ENCODE peak calls at places on chromosomes 5 and 9, in six cellular contexts. One of them, this sample, is unnamed.

GRCh38 chr9:76581752-76582151 is 122.8 kb downstream of the GCNT1 start:
- DNase-seq in spleen: no peak
- DNase-seq in transverse colon: no peak
- DNase-seq in K562: no peak
- DNase-seq in stomach: no peak
- DNase-seq in HepG2: no peak
- DNase-seq in this sample: no peak

GRCh38 chr5:96876292-96876850 is at the start of gene ERAP2:
- DNase-seq in spleen: no peak
- DNase-seq in transverse colon: no peak
- DNase-seq in K562: peak; percentile 20
- DNase-seq in stomach: no peak
- DNase-seq in HepG2: peak; percentile 25
- DNase-seq in this sample: no peak

GRCh38 chr9:125843646-125844045 is 96.5 kb downstream of the PBX3 start:
- DNase-seq in spleen: no peak
- DNase-seq in transverse colon: no peak
- DNase-seq in K562: no peak
- DNase-seq in stomach: no peak
- DNase-seq in HepG2: no peak
- DNase-seq in this sample: no peak

GRCh38 chr5:141908796-141909195 is 14.9 kb upstream of the DELE1 start:
- DNase-seq in spleen: no peak
- DNase-seq in transverse colon: no peak
- DNase-seq in K562: no peak
- DNase-seq in stomach: no peak
- DNase-seq in HepG2: no peak
- DNase-seq in this sample: no peak

GRCh38 chr5:33195431-33196128 is 245.2 kb upstream of the TARS1 start:
- DNase-seq in spleen: no peak
- DNase-seq in transverse colon: no peak
- DNase-seq in K562: no peak
- DNase-seq in stomach: no peak
- DNase-seq in HepG2: no peak
- DNase-seq in this sample: no peak

GRCh38 chr5:84437673-84438315 is 53.1 kb upstream of the EDIL3 start:
- DNase-seq in spleen: no peak
- DNase-seq in transverse colon: no peak
- DNase-seq in K562: no peak
- DNase-seq in stomach: no peak
- DNase-seq in HepG2: no peak
- DNase-seq in this sample: no peak

GRCh38 chr9:102355982-102356381 is 617.5 kb upstream of the GRIN3A start:
- DNase-seq in spleen: no peak
- DNase-seq in transverse colon: no peak
- DNase-seq in K562: no peak
- DNase-seq in stomach: no peak
- DNase-seq in HepG2: no peak
- DNase-seq in this sample: no peak

GRCh38 chr5:33475706-33476105 is 34.9 kb downstream of the TARS1 start:
- DNase-seq in spleen: no peak
- DNase-seq in transverse colon: no peak
- DNase-seq in K562: no peak
- DNase-seq in stomach: no peak
- DNase-seq in HepG2: no peak
- DNase-seq in this sample: no peak

GRCh38 chr9:27715651-27716050 is 142.4 kb upstream of the C9orf72 start:
- DNase-seq in spleen: no peak
- DNase-seq in transverse colon: no peak
- DNase-seq in K562: no peak
- DNase-seq in stomach: no peak
- DNase-seq in HepG2: no peak
- DNase-seq in this sample: no peak

GRCh38 chr9:17614246-17614645 is 35.4 kb downstream of the SH3GL2 start:
- DNase-seq in spleen: no peak
- DNase-seq in transverse colon: no peak
- DNase-seq in K562: no peak
- DNase-seq in stomach: no peak
- DNase-seq in HepG2: no peak
- DNase-seq in this sample: no peak

GRCh38 chr9:111034573-111035539 is 3.4 kb downstream of the LPAR1 start:
- DNase-seq in spleen: no peak
- DNase-seq in transverse colon: no peak
- DNase-seq in K562: no peak
- DNase-seq in stomach: no peak
- DNase-seq in HepG2: no peak
- DNase-seq in this sample: no peak

GRCh38 chr5:124071039-124071438 is 559.1 kb downstream of the CSNK1G3 start:
- DNase-seq in spleen: no peak
- DNase-seq in transverse colon: no peak
- DNase-seq in K562: no peak
- DNase-seq in stomach: no peak
- DNase-seq in HepG2: no peak
- DNase-seq in this sample: no peak

GRCh38 chr5:54470191-54470590 is 14.7 kb downstream of the HSPB3 start:
- DNase-seq in spleen: no peak
- DNase-seq in transverse colon: no peak
- DNase-seq in K562: no peak
- DNase-seq in stomach: no peak
- DNase-seq in HepG2: no peak
- DNase-seq in this sample: no peak

GRCh38 chr9:468766-469496 is 254.3 kb downstream of the DOCK8 start:
- DNase-seq in spleen: no peak
- DNase-seq in transverse colon: peak; percentile 26
- DNase-seq in K562: no peak
- DNase-seq in stomach: no peak
- DNase-seq in HepG2: no peak
- DNase-seq in this sample: no peak

GRCh38 chr9:75088646-75089368 is 493 bp downstream of the OSTF1 start:
- DNase-seq in spleen: peak; percentile 94
- DNase-seq in transverse colon: peak; percentile 71
- DNase-seq in K562: peak; percentile 33
- DNase-seq in stomach: peak; percentile 84
- DNase-seq in HepG2: peak; percentile 55
- DNase-seq in this sample: peak; percentile 81

GRCh38 chr5:74539986-74540385 is 100.5 kb downstream of the ENC1 start:
- DNase-seq in spleen: no peak
- DNase-seq in transverse colon: no peak
- DNase-seq in K562: no peak
- DNase-seq in stomach: peak; percentile 37
- DNase-seq in HepG2: no peak
- DNase-seq in this sample: no peak

GRCh38 chr5:17604951-17605350 is 968 bp downstream of the TAF11L11 start:
- DNase-seq in spleen: no peak
- DNase-seq in transverse colon: no peak
- DNase-seq in K562: no peak
- DNase-seq in stomach: no peak
- DNase-seq in HepG2: no peak
- DNase-seq in this sample: no peak

GRCh38 chr5:159262859-159263568 is at the start of gene UBLCP1:
- DNase-seq in spleen: peak; percentile 94
- DNase-seq in transverse colon: peak; percentile 85
- DNase-seq in K562: peak; percentile 81
- DNase-seq in stomach: peak; percentile 84
- DNase-seq in HepG2: peak; percentile 76
- DNase-seq in this sample: peak; percentile 93

GRCh38 chr9:2764371-2764770 is 47.1 kb downstream of the KCNV2 start:
- DNase-seq in spleen: no peak
- DNase-seq in transverse colon: no peak
- DNase-seq in K562: no peak
- DNase-seq in stomach: no peak
- DNase-seq in HepG2: no peak
- DNase-seq in this sample: no peak

GRCh38 chr5:151483176-151483575 is 35.8 kb downstream of the SLC36A1 start:
- DNase-seq in spleen: no peak
- DNase-seq in transverse colon: no peak
- DNase-seq in K562: no peak
- DNase-seq in stomach: no peak
- DNase-seq in HepG2: no peak
- DNase-seq in this sample: peak; percentile 42
- H3K27ac ChIP-seq in spleen: no peak overlapping the region
- H3K27ac ChIP-seq in transverse colon: no peak overlapping the region
- H3K27ac ChIP-seq in K562: no peak overlapping the region
- H3K27ac ChIP-seq in stomach: no peak overlapping the region
- H3K27ac ChIP-seq in HepG2: no peak overlapping the region
- H3K27ac ChIP-seq in this sample: no peak overlapping the region

GRCh38 chr5:112957970-112958773 is 18.4 kb upstream of the DCP2 start:
- DNase-seq in spleen: no peak
- DNase-seq in transverse colon: peak; percentile 29
- DNase-seq in K562: no peak
- DNase-seq in stomach: peak; percentile 81
- DNase-seq in HepG2: peak; percentile 65
- DNase-seq in this sample: no peak
- TF ChIP-seq POLR2AphosphoS5 in spleen: no peak
- TF ChIP-seq POLR2AphosphoS5 in transverse colon: no peak
- TF ChIP-seq POLR2AphosphoS5 in K562: no peak
- TF ChIP-seq POLR2AphosphoS5 in stomach: peak; percentile 70
- TF ChIP-seq POLR2AphosphoS5 in HepG2: no peak
- TF ChIP-seq POLR2AphosphoS5 in this sample: no peak

GRCh38 chr5:174046558-174046957 is 1.1 kb downstream of the NSG2 start:
- DNase-seq in spleen: no peak
- DNase-seq in transverse colon: no peak
- DNase-seq in K562: no peak
- DNase-seq in stomach: no peak
- DNase-seq in HepG2: no peak
- DNase-seq in this sample: no peak
- H3K27ac ChIP-seq in spleen: no peak overlapping the region
- H3K27ac ChIP-seq in transverse colon: no peak overlapping the region
- H3K27ac ChIP-seq in K562: no peak overlapping the region
- H3K27ac ChIP-seq in stomach: no peak overlapping the region
- H3K27ac ChIP-seq in HepG2: no peak overlapping the region
- H3K27ac ChIP-seq in this sample: no peak overlapping the region

DNA sequence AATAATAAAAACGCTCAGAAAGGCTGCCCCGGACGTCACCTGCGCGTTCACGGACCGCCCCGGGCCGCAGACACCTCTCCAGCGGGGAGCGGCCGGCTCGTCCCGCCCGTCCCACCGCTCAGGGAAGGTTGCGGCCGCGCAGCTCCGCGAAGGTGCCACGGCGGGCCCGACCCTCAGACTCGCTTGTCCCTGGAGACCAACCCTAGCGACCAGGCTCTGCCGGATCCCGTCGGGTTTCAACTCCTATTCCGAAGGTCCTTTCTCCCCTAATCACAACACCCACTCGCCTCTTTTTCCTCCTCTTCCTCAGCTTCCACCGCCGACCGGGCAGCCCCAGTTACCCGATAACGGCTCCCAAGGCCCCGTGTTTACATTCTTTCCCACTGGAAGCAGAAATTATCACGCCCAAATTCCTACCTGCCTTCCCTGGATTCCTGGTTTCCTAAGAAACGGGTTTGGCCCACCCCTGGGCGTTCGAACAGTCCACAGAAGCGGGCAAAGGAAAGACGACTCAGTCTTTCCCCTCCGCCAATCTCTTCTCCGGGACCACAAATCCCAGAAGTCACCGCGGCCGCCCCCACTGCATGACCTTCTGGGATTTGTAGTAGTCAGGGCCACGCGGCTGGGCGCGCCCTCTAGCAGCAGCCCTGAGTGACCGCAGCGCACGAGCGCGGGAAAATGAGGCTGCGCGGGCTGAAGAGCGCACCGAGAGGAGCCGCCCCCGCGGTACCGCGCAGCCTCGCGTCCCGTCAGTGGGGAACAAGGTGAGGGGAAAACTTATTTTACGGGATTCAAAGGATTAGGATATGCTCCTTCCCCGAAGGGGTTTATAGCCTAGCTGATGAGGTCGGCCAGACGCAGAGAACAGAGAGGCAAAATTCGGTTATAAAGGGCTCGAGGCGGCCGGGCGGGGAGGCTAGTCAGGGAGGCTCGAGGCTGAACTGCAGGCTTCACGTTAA is at the start of gene TTC33:
- DNase-seq in spleen: peak; percentile 99
- DNase-seq in transverse colon: peak; percentile 96
- DNase-seq in K562: peak; percentile 92
- DNase-seq in stomach: peak; percentile 96
- DNase-seq in HepG2: peak; percentile 91
- DNase-seq in this sample: peak; percentile 96
- TF ChIP-seq POLR2AphosphoS5 in spleen: peak; percentile 92
- TF ChIP-seq POLR2AphosphoS5 in transverse colon: peak; percentile 81
- TF ChIP-seq POLR2AphosphoS5 in K562: peak; percentile 53
- TF ChIP-seq POLR2AphosphoS5 in stomach: peak; percentile 96
- TF ChIP-seq POLR2AphosphoS5 in HepG2: no peak
- TF ChIP-seq POLR2AphosphoS5 in this sample: peak; percentile 54